ENCODE peak calls at places on chromosome 13, in nine cellular contexts. A is NCI-H1417, B is T follicular helper cell, S is midbrain, Z is upper lobe of left lung, L is breast epithelium, D is cardiac fibroblast, P is adipocyte, E is skeletal muscle cell. C is an unnamed sample.

GRCh38 chr13:48009298-48009697 is 8.2 kb upstream of the SUCLA2 start:
- DNase-seq in A (no peak), B (no peak), S (no peak), Z (no peak), L (peak), D (peak), P (peak), E (peak), C (peak)

GRCh38 chr13:94656766-94657165 is 55.1 kb downstream of the GPR180 start:
- DNase-seq in A (no peak), B (no peak), S (no peak), Z (no peak), L (no peak), D (peak), P (peak), E (peak), C (peak)

GRCh38 chr13:55394470-55394869 is 1746.2 kb upstream of the PRR20A start:
- DNase-seq in A (no peak), B (no peak), S (no peak), Z (no peak), L (no peak), D (no peak), P (no peak), E (no peak), C (no peak)

GRCh38 chr13:91817250-91817649 is 418.8 kb downstream of the GPC5 start:
- DNase-seq in A (peak), B (no peak), S (peak), Z (no peak), L (no peak), D (peak), P (no peak), E (no peak), C (no peak)

GRCh38 chr13:44732503-44733098 is 156.5 kb upstream of the TSC22D1 start:
- DNase-seq in A (no peak), B (no peak), S (no peak), Z (no peak), L (no peak), D (peak), P (no peak), E (no peak), C (no peak)

GRCh38 chr13:44198826-44199225 is 174.8 kb upstream of the SERP2 start:
- DNase-seq in A (no peak), B (no peak), S (no peak), Z (no peak), L (no peak), D (no peak), P (no peak), E (no peak), C (no peak)

GRCh38 chr13:114099191-114099590 is 33.2 kb downstream of the RASA3 start:
- DNase-seq in A (peak), B (no peak), S (peak), Z (peak), L (no peak), D (peak), P (peak), E (peak), C (peak)

GRCh38 chr13:76884167-76884566 is 2.0 kb downstream of the KCTD12 start:
- DNase-seq in A (peak), B (no peak), S (peak), Z (peak), L (peak), D (peak), P (peak), E (no peak), C (no peak)

GRCh38 chr13:110116072-110116487 is 190.9 kb downstream of the COL4A1 start:
- DNase-seq in A (peak), B (peak), S (no peak), Z (peak), L (no peak), D (peak), P (peak), E (no peak), C (no peak)

GRCh38 chr13:40452038-40452666 is 214.3 kb downstream of the FOXO1 start:
- DNase-seq in A (no peak), B (no peak), S (peak), Z (no peak), L (no peak), D (no peak), P (no peak), E (no peak), C (no peak)

GRCh38 chr13:107373551-107373950 is 805.6 kb upstream of the ARGLU1 start:
- DNase-seq in A (peak), B (no peak), S (peak), Z (no peak), L (no peak), D (peak), P (peak), E (peak), C (peak)

GRCh38 chr13:73292127-73292526 is 233.3 kb downstream of the KLF5 start:
- DNase-seq in A (no peak), B (no peak), S (no peak), Z (no peak), L (no peak), D (no peak), P (no peak), E (no peak), C (no peak)

GRCh38 chr13:72657379-72657778 is 70.0 kb downstream of the MZT1 start:
- DNase-seq in A (no peak), B (no peak), S (no peak), Z (no peak), L (no peak), D (no peak), P (no peak), E (no peak), C (no peak)

GRCh38 chr13:112465251-112466131 is 89.3 kb downstream of the SPACA7 start:
- DNase-seq in A (no peak), B (no peak), S (no peak), Z (no peak), L (no peak), D (no peak), P (no peak), E (no peak), C (no peak)

GRCh38 chr13:40517486-40518311 is 148.7 kb downstream of the FOXO1 start:
- DNase-seq in A (no peak), B (no peak), S (no peak), Z (no peak), L (no peak), D (no peak), P (no peak), E (no peak), C (no peak)